ENCODE peak calls at places on chromosome 16, in five cellular contexts. D is mesenchymal stem cell, P is WTC11, C is mesenteric fat pad, A is Ammon's horn. F is an unnamed sample.

GRCh38 chr16:88971371-88972097 is 5.5 kb downstream of the CBFA2T3 start:
- DNase-seq in P (no peak), D (no peak), A (peak; percentile 24), C (no peak), F (no peak)

GRCh38 chr16:69881141-69881540 is 70.0 kb upstream of the CLEC18A start:
- DNase-seq in P (no peak), A (no peak), D (no peak), C (no peak), F (no peak)

GRCh38 chr16:19127674-19128131 is 13.9 kb downstream of the ITPRIPL2 start:
- DNase-seq in C (no peak), D (no peak), P (no peak), A (no peak), F (no peak)

GRCh38 chr16:87186440-87186839 is 130.8 kb downstream of the C16orf95 start:
- DNase-seq in P (no peak), C (no peak), D (no peak), A (no peak), F (no peak)

GRCh38 chr16:30949655-30950515 is 1.0 kb downstream of the ORAI3 start:
- DNase-seq in P (peak; percentile 50), C (peak; percentile 93), A (peak; percentile 64), D (peak; percentile 92), F (peak; percentile 93)

GRCh38 chr16:4972938-4973587 is 14.9 kb downstream of the SEC14L5 start:
- DNase-seq in P (no peak), C (no peak), D (peak; percentile 33), A (peak; percentile 86), F (no peak)

GRCh38 chr16:854808-855410 is 54.4 kb upstream of the GNG13 start:
- DNase-seq in D (no peak), C (no peak), P (no peak), A (no peak), F (no peak)

GRCh38 chr16:82507271-82507670 is 119.5 kb upstream of the CDH13 start:
- DNase-seq in P (no peak), A (no peak), C (no peak), D (no peak), F (no peak)

GRCh38 chr16:51161440-51162195 is 10.5 kb upstream of the SALL1 start:
- DNase-seq in P (no peak), D (peak; percentile 48), A (no peak), C (no peak), F (no peak)

GRCh38 chr16:15592324-15592723 is 50.6 kb downstream of the MARF1 start:
- DNase-seq in P (no peak), C (no peak), D (no peak), A (no peak), F (no peak)

GRCh38 chr16:89902980-89903379 is 15.7 kb upstream of the MC1R start:
- DNase-seq in D (no peak), P (no peak), A (no peak), C (no peak), F (no peak)

GRCh38 chr16:11554054-11554453 is 32.7 kb downstream of the LITAF start:
- DNase-seq in D (no peak), A (no peak), C (no peak), P (no peak), F (no peak)

GRCh38 chr16:3487521-3488410 is 7.5 kb downstream of the C16orf90 start:
- DNase-seq in D (no peak), C (no peak), A (no peak), P (no peak), F (no peak)

GRCh38 chr16:82761858-82762257 is 135.1 kb downstream of the CDH13 start:
- DNase-seq in C (no peak), A (peak; percentile 50), D (peak; percentile 61), P (no peak), F (no peak)

GRCh38 chr16:83899272-83899897 is 470 bp downstream of the MLYCD start:
- DNase-seq in D (peak; percentile 67), C (no peak), P (peak; percentile 47), A (peak; percentile 46), F (peak; percentile 80)

GRCh38 chr16:29760567-29761279 is 14.9 kb upstream of the C16orf54 start:
- DNase-seq in C (no peak), A (no peak), P (no peak), D (no peak), F (no peak)

GRCh38 chr16:986925-987581 is 5.5 kb downstream of the SOX8 start:
- DNase-seq in D (no peak), C (no peak), A (no peak), P (no peak), F (no peak)

GRCh38 chr16:90019543-90020259 is 445 bp upstream of the DBNDD1 start:
- DNase-seq in A (no peak), P (peak; percentile 70), C (no peak), D (peak; percentile 81), F (no peak)

GRCh38 chr16:60246055-60246454 is 1511.9 kb upstream of the GOT2 start:
- DNase-seq in D (no peak), P (no peak), A (no peak), C (no peak), F (no peak)

GRCh38 chr16:78836802-78837489 is 737.5 kb downstream of the WWOX start:
- DNase-seq in C (no peak), D (no peak), P (no peak), A (no peak), F (no peak)

GRCh38 chr16:70685061-70685937 is 554 bp downstream of the MTSS2 start:
- DNase-seq in D (peak; percentile 32), P (no peak), C (no peak), A (no peak), F (no peak)

GRCh38 chr16:17532338-17532995 is 61.7 kb upstream of the XYLT1 start:
- DNase-seq in D (no peak), A (no peak), C (no peak), P (no peak), F (no peak)

GRCh38 chr16:19179890-19180490 is 11.9 kb downstream of the SYT17 start:
- DNase-seq in C (no peak), D (peak; percentile 30), A (peak; percentile 81), P (peak; percentile 63), F (no peak)

GRCh38 chr16:1068451-1068850 is 4.1 kb upstream of the SSTR5 start:
- DNase-seq in C (no peak), P (no peak), D (no peak), A (no peak), F (no peak)

F was measured in coronary artery.